ENCODE peak calls at places on chromosomes 6 and 20, in ten cellular contexts. V, L, Z, T, B, H, F, N, Y and A are unnamed samples.

GRCh38 chr20:309841-310644 is 12.7 kb downstream of the ZCCHC3 start:
- DNase-seq in V (peak), L (peak), Z (peak), T (peak), B (peak), H (peak), F (peak), N (peak), Y (peak), A (peak)

GRCh38 chr20:45867811-45868176 is 10.4 kb downstream of the ZSWIM3 start:
- DNase-seq in V (no peak), L (no peak), Z (no peak), T (no peak), B (peak), H (no peak), F (no peak), N (no peak), Y (no peak), A (no peak)

GRCh38 chr6:87105823-87106222 is 10.9 kb upstream of the CGA start:
- DNase-seq in V (no peak), L (no peak), Z (no peak), T (no peak), B (peak), H (no peak), F (no peak), N (no peak), Y (no peak), A (no peak)

GRCh38 chr6:79076160-79076559 is 1.9 kb downstream of the PHIP start:
- DNase-seq in V (no peak), L (no peak), Z (peak), T (no peak), B (peak), H (no peak), F (no peak), N (no peak), Y (peak), A (no peak)

GRCh38 chr20:34997774-34998173 is 42.1 kb downstream of the MYH7B start:
- DNase-seq in V (no peak), L (no peak), Z (no peak), T (no peak), B (no peak), H (no peak), F (no peak), N (peak), Y (no peak), A (no peak)

GRCh38 chr6:135506270-135506997 is 8.9 kb upstream of the AHI1 start:
- DNase-seq in V (peak), L (no peak), Z (no peak), T (peak), B (peak), H (peak), F (no peak), N (peak), Y (peak), A (no peak)

GRCh38 chr6:3481640-3482039 is 24.8 kb upstream of the SLC22A23 start:
- DNase-seq in V (no peak), L (no peak), Z (no peak), T (no peak), B (no peak), H (no peak), F (no peak), N (no peak), Y (no peak), A (no peak)

GRCh38 chr20:3911956-3912355 is 22.8 kb downstream of the PANK2 start:
- DNase-seq in V (no peak), L (no peak), Z (no peak), T (no peak), B (no peak), H (no peak), F (no peak), N (no peak), Y (no peak), A (peak)

GRCh38 chr6:147382945-147383554 is 125.4 kb upstream of the SAMD5 start:
- DNase-seq in V (no peak), L (no peak), Z (no peak), T (no peak), B (peak), H (peak), F (no peak), N (no peak), Y (no peak), A (no peak)

GRCh38 chr20:22456109-22456508 is 128.3 kb downstream of the FOXA2 start:
- DNase-seq in V (no peak), L (no peak), Z (no peak), T (no peak), B (no peak), H (no peak), F (no peak), N (no peak), Y (no peak), A (no peak)